ENCODE peak calls at places on chromosome 15, in five cellular contexts. M is CD8-positive, alpha-beta T cell; W is upper lobe of right lung; Q is heart left ventricle; I is upper lobe of left lung. Y is an unnamed sample.

GRCh38 chr15:40054056-40054745 is 15.2 kb upstream of the SRP14 start:
- ATAC-seq in Q (no peak), I (no peak), M (peak), W (no peak), Y (no peak)

GRCh38 chr15:79099692-79100091 is 9.1 kb upstream of the RASGRF1 start:
- ATAC-seq in I (no peak), M (no peak), Q (no peak), W (no peak), Y (no peak)

GRCh38 chr15:75095594-75095993 is 72.2 kb downstream of the PPCDC start:
- ATAC-seq in Q (no peak), W (no peak), I (no peak), M (no peak), Y (no peak)

GRCh38 chr15:38208779-38209178 is 43.9 kb upstream of the SPRED1 start:
- ATAC-seq in Q (no peak), I (no peak), M (no peak), W (peak), Y (no peak)

GRCh38 chr15:74345051-74345450 is 22.4 kb downstream of the CYP11A1 start:
- ATAC-seq in I (no peak), M (no peak), W (no peak), Q (no peak), Y (no peak)

GRCh38 chr15:69700380-69700779 is 247.8 kb downstream of the RPLP1 start:
- ATAC-seq in W (no peak), I (no peak), Q (no peak), M (no peak), Y (no peak)

GRCh38 chr15:55267401-55268053 is 22.1 kb downstream of the RAB27A start:
- ATAC-seq in W (peak), M (peak), Q (no peak), I (peak), Y (peak)

GRCh38 chr15:58286541-58286940 is 145.2 kb upstream of the LIPC start:
- ATAC-seq in Q (no peak), I (no peak), W (no peak), M (no peak), Y (peak)

GRCh38 chr15:42457445-42458442 is 33.2 kb downstream of the ZNF106 start:
- ATAC-seq in W (peak), M (no peak), Q (peak), I (peak), Y (no peak)